ENCODE peak calls at places on chromosome 2, in seven cellular contexts. S is tibial nerve, B is DMS153, F is left cardiac atrium, E is Ammon's horn, R is GF-D8, D is Calu3. G is an unnamed sample.

GRCh38 chr2:11417946-11418585 is 47.9 kb downstream of the E2F6 start:
- DNase-seq in R (no peak), B (no peak), D (peak), E (no peak), S (no peak), F (no peak), G (no peak)

GRCh38 chr2:20633794-20634259 is 17.1 kb downstream of the HS1BP3 start:
- DNase-seq in F (no peak), R (no peak), B (peak), E (no peak), D (peak), S (no peak), G (no peak)

GRCh38 chr2:36706451-36706850 is 9.9 kb downstream of the VIT start:
- DNase-seq in D (no peak), R (no peak), F (no peak), E (no peak), S (no peak), B (no peak), G (no peak)

GRCh38 chr2:68769586-68770270 is 35.1 kb downstream of the ARHGAP25 start:
- DNase-seq in D (no peak), R (no peak), E (no peak), B (peak), F (no peak), S (no peak), G (peak)

GRCh38 chr2:218229851-218230250 is 12.9 kb downstream of the ARPC2 start:
- DNase-seq in S (no peak), D (peak), E (no peak), F (no peak), R (no peak), B (no peak), G (no peak)

GRCh38 chr2:151775057-151775740 is 40.9 kb upstream of the NEB start:
- DNase-seq in S (no peak), D (no peak), B (no peak), E (no peak), F (no peak), R (no peak), G (no peak)

GRCh38 chr2:30269771-30270145 is 38.4 kb downstream of the LBH start:
- DNase-seq in D (no peak), R (no peak), S (no peak), F (no peak), E (no peak), B (no peak), G (no peak)

GRCh38 chr2:185813707-185814106 is 75.1 kb downstream of the FSIP2 start:
- DNase-seq in E (no peak), B (no peak), F (no peak), S (no peak), D (no peak), R (no peak), G (no peak)

GRCh38 chr2:9234680-9235387 is 28.2 kb downstream of the ASAP2 start:
- DNase-seq in B (no peak), F (no peak), E (no peak), S (no peak), D (peak), R (no peak), G (no peak)

GRCh38 chr2:219002395-219003266 is 9.4 kb upstream of the CRYBA2 start:
- DNase-seq in S (no peak), B (peak), D (peak), F (peak), E (no peak), R (no peak), G (peak)

GRCh38 chr2:122980672-122981071 is 1044.4 kb upstream of the CNTNAP5 start:
- DNase-seq in D (no peak), B (no peak), S (peak), E (no peak), R (peak), F (no peak), G (no peak)

GRCh38 chr2:216557820-216558219 is 59.2 kb downstream of the RPL37A start:
- DNase-seq in E (no peak), D (no peak), R (no peak), F (no peak), S (no peak), B (no peak), G (no peak)

GRCh38 chr2:239250216-239251071 is 150.4 kb downstream of the HDAC4 start:
- DNase-seq in E (no peak), R (no peak), S (no peak), D (no peak), F (no peak), B (no peak), G (no peak)

GRCh38 chr2:109270758-109271305 is 141.8 kb downstream of the SH3RF3 start:
- DNase-seq in E (no peak), R (no peak), S (no peak), B (peak), D (no peak), F (peak), G (no peak)

GRCh38 chr2:190970872-190971506 is 43.0 kb downstream of the STAT1 start:
- DNase-seq in F (no peak), R (peak), B (no peak), E (peak), S (peak), D (no peak), G (no peak)

GRCh38 chr2:57685047-57685446 is 361.6 kb upstream of the VRK2 start:
- DNase-seq in S (no peak), D (no peak), F (no peak), R (no peak), B (no peak), E (no peak), G (no peak)

GRCh38 chr2:70560452-70560851 is 6.8 kb upstream of the TGFA start:
- DNase-seq in B (no peak), D (no peak), F (no peak), R (no peak), E (no peak), S (no peak), G (no peak)

GRCh38 chr2:69660084-69660483 is 16.5 kb upstream of the AAK1 start:
- DNase-seq in S (no peak), R (peak), B (no peak), D (no peak), E (no peak), F (no peak), G (no peak)

GRCh38 chr2:191311627-191312026 is 66.4 kb downstream of the MYO1B start:
- DNase-seq in F (no peak), S (no peak), E (no peak), R (no peak), D (peak), B (no peak), G (no peak)

GRCh38 chr2:10087360-10087759 is 7.1 kb upstream of the CYS1 start:
- DNase-seq in D (no peak), F (no peak), B (no peak), R (no peak), S (no peak), E (no peak), G (no peak)

GRCh38 chr2:233600361-233600760 is 17.1 kb upstream of the UGT1A8 start:
- DNase-seq in S (no peak), F (no peak), R (no peak), B (no peak), E (no peak), D (no peak), G (no peak)

GRCh38 chr2:205409403-205409802 is 272.9 kb upstream of the NRP2 start:
- DNase-seq in F (no peak), S (no peak), E (peak), B (no peak), R (no peak), D (no peak), G (no peak)

GRCh38 chr2:199627417-199627816 is 169.7 kb upstream of the SATB2 start:
- DNase-seq in S (no peak), E (no peak), F (no peak), D (no peak), B (no peak), R (no peak), G (no peak)

GRCh38 chr2:120939595-120940318 is 204.1 kb downstream of the GLI2 start:
- DNase-seq in S (no peak), D (no peak), B (no peak), F (no peak), R (no peak), E (no peak), G (no peak)

GRCh38 chr2:105959357-105959756 is 214.6 kb downstream of the NCK2 start:
- DNase-seq in B (no peak), R (no peak), F (no peak), E (no peak), S (no peak), D (no peak), G (no peak)

GRCh38 chr2:225693259-225693658 is 293.7 kb downstream of the NYAP2 start:
- DNase-seq in B (no peak), F (no peak), S (no peak), R (no peak), E (no peak), D (no peak), G (no peak)

GRCh38 chr2:72887836-72888437 is 729 bp downstream of the SPR start:
- DNase-seq in F (peak), R (peak), S (peak), B (peak), E (peak), D (peak), G (peak)

GRCh38 chr2:241223211-241224067 is 35.0 kb downstream of the ANO7 start:
- DNase-seq in S (no peak), F (peak), R (no peak), B (no peak), E (no peak), D (no peak), G (no peak)

GRCh38 chr2:17593445-17593840 is 52.9 kb downstream of the VSNL1 start:
- DNase-seq in S (no peak), D (no peak), E (no peak), B (no peak), F (no peak), R (no peak), G (no peak)

GRCh38 chr2:80322337-80322920 is 17.9 kb upstream of the LRRTM1 start:
- DNase-seq in F (no peak), R (no peak), S (no peak), B (no peak), E (peak), D (no peak), G (no peak)

GRCh38 chr2:44787663-44788062 is 153.8 kb upstream of the SIX3 start:
- DNase-seq in S (no peak), R (no peak), E (no peak), F (no peak), B (no peak), D (no peak), G (no peak)

GRCh38 chr2:12856934-12857660 is 140.4 kb downstream of the TRIB2 start:
- DNase-seq in R (peak), E (no peak), F (no peak), S (no peak), D (no peak), B (no peak), G (peak)

GRCh38 chr2:199659207-199659606 is 191.8 kb downstream of the FTCDNL1 start:
- DNase-seq in B (no peak), E (peak), R (no peak), S (no peak), F (peak), D (no peak), G (no peak)

GRCh38 chr2:160491922-160492371 is 1.7 kb downstream of the RBMS1 start:
- DNase-seq in B (no peak), D (no peak), R (no peak), E (no peak), F (no peak), S (peak), G (no peak)

GRCh38 chr2:98828793-98829371 is 98.0 kb upstream of the MGAT4A start:
- DNase-seq in E (no peak), R (peak), F (no peak), S (no peak), D (no peak), B (peak), G (peak)

GRCh38 chr2:80086831-80087230 is 217.7 kb downstream of the LRRTM1 start:
- DNase-seq in D (no peak), E (no peak), B (no peak), F (no peak), S (no peak), R (no peak), G (no peak)

GRCh38 chr2:112149194-112149593 is 11.0 kb downstream of the FBLN7 start:
- DNase-seq in S (no peak), D (no peak), R (no peak), F (no peak), B (no peak), E (no peak), G (no peak)

GRCh38 chr2:133293544-133294270 is 274.6 kb downstream of the NCKAP5 start:
- DNase-seq in E (no peak), D (no peak), S (no peak), F (no peak), R (no peak), B (peak), G (no peak)

G was measured in central memory CD4-positive, alpha-beta T cell.